ENCODE peak calls at places on chromosomes 13 and 19, in five cellular contexts. C is A549, N is HepG2, M is K562, I is H1. B is an unnamed sample.

GRCh38 chr13:26600345-26600761 is 42.9 kb downstream of the WASF3 start:
- DNase-seq in I (no peak), C (no peak), M (no peak), N (no peak), B (no peak)

GRCh38 chr13:23678768-23679167 is 108.6 kb downstream of the TNFRSF19 start:
- DNase-seq in M (no peak), N (peak), I (no peak), C (no peak), B (no peak)

GRCh38 chr19:1373534-1374249 is 10.0 kb upstream of the NDUFS7 start:
- DNase-seq in C (no peak), N (peak), M (no peak), I (no peak), B (no peak)

GRCh38 chr13:42753697-42754096 is 27.7 kb upstream of the FAM216B start:
- DNase-seq in C (no peak), N (no peak), M (no peak), I (no peak), B (no peak)

GRCh38 chr13:27562457-27562856 is 57.9 kb downstream of the LNX2 start:
- DNase-seq in M (no peak), N (no peak), C (no peak), I (no peak), B (no peak)

GRCh38 chr13:48251616-48252081 is 18.6 kb downstream of the ITM2B start:
- DNase-seq in M (no peak), I (no peak), C (no peak), N (no peak), B (no peak)

GRCh38 chr13:95641961-95642621 is 2.4 kb downstream of the DZIP1 start:
- DNase-seq in I (peak), M (no peak), N (peak), C (no peak), B (peak)

GRCh38 chr13:67230243-67230773 is at the start of gene PCDH9:
- DNase-seq in N (peak), M (peak), C (peak), I (peak), B (peak)

GRCh38 chr13:29369060-29369743 is 226.3 kb downstream of the SLC7A1 start:
- DNase-seq in N (peak), I (no peak), C (no peak), M (no peak), B (no peak)

GRCh38 chr19:23560051-23560450 is 127.0 kb downstream of the ZNF675 start:
- DNase-seq in N (no peak), I (no peak), M (no peak), C (no peak), B (no peak)

GRCh38 chr19:46753420-46754155 is 7.3 kb upstream of the STRN4 start:
- DNase-seq in N (peak), I (peak), M (peak), C (peak), B (peak)

GRCh38 chr13:84126671-84127171 is 244.4 kb upstream of the SLITRK1 start:
- DNase-seq in N (no peak), I (no peak), M (no peak), C (no peak), B (no peak)

GRCh38 chr19:18725755-18726416 is 42.4 kb downstream of the CRTC1 start:
- DNase-seq in C (no peak), M (no peak), N (no peak), I (no peak), B (no peak)

GRCh38 chr19:45638930-45639729 is at the start of gene EML2:
- DNase-seq in M (peak), C (peak), I (peak), N (peak), B (peak)

GRCh38 chr13:44331912-44332840 is 41.4 kb upstream of the SERP2 start:
- DNase-seq in I (no peak), M (peak), C (no peak), N (no peak), B (no peak)

GRCh38 chr13:100602472-100603142 is 14.0 kb upstream of the GGACT start:
- DNase-seq in M (no peak), N (no peak), C (no peak), I (no peak), B (no peak)

GRCh38 chr13:98451676-98452105 is 125.2 kb downstream of the STK24 start:
- DNase-seq in M (no peak), I (no peak), C (no peak), N (no peak), B (no peak)

GRCh38 chr13:30438286-30438685 is 16.0 kb downstream of the UBE2L5 start:
- DNase-seq in I (peak), C (no peak), M (no peak), N (no peak), B (no peak)

GRCh38 chr19:1906985-1907562 is 1.9 kb downstream of the ADAT3 start:
- DNase-seq in N (no peak), I (no peak), M (no peak), C (no peak), B (no peak)

GRCh38 chr13:43569688-43570087 is 217.1 kb downstream of the ENOX1 start:
- DNase-seq in N (no peak), M (no peak), I (no peak), C (no peak), B (no peak)

GRCh38 chr19:17211547-17212446 is 3.4 kb upstream of the USE1 start:
- DNase-seq in C (no peak), I (no peak), N (no peak), M (no peak), B (no peak)

GRCh38 chr13:54185785-54186184 is 1157.2 kb downstream of the OLFM4 start:
- DNase-seq in I (peak), N (no peak), C (no peak), M (no peak), B (peak)

GRCh38 chr13:97810152-97810551 is 143.3 kb upstream of the IPO5 start:
- DNase-seq in C (no peak), M (no peak), N (peak), I (no peak), B (no peak)

GRCh38 chr19:29529646-29530548 is 4.1 kb downstream of the VSTM2B start:
- DNase-seq in I (peak), C (no peak), M (no peak), N (no peak), B (peak)

GRCh38 chr13:104750377-104750776 is 1684.2 kb upstream of the SLC10A2 start:
- DNase-seq in N (no peak), I (no peak), C (no peak), M (no peak), B (no peak)
- TF ChIP-seq USF2 in N (no peak), I (no peak), C (no peak), M (no peak), B (no peak)

GRCh38 chr13:39777527-39778061 is 122.1 kb downstream of the COG6 start:
- DNase-seq in I (no peak), C (peak), N (no peak), M (no peak), B (no peak)
- TF ChIP-seq CTCF in I (peak), C (no peak), N (no peak), M (no peak), B (no peak)

DNA sequence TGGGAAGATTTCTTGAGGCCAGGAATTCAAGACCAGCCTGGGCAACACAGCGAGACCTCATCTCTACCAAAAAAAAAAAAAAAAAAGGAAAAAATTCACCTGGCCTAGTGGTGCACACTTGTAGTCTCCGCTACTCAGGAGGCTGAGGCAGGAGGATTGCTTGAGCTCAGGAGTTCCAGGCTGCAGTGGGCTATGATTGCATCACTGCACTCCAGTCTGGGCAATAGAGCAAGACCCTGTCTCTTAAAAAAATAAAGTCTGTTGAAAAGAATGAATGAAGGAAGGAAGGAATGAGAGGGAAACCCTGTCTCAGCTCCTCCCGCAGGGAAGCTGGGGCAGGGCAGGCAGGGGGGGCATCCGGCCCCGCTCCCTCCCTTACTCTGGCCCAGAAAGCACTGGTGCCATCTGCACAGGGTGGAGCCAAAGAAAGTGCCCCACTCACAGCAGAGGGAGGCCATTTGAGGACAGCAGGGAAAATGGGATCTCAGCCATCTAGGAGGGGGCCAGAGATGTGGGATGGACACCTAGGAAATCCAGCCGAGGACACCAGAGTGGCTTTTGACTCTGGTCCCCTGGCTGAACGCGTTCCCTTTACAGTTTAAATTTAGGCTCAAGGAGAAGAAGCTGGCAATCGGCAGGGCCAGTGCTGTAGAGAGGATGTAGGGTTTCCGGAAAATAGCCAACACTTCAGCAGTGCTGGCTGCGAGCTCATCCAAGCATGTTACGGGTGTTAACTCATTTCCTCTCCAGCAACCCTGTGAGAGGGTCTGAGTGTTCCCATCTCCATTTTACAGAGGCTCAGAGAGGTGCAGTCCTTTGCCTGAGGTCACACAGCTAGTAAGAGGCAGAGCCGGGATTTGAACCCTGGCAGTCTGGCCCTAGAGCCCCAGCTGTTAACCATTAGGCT is 3.6 kb upstream of the HPN start:
- DNase-seq in M (no peak), C (no peak), I (no peak), N (no peak), B (no peak)
- TF ChIP-seq JUN in M (no peak), C (no peak), I (no peak), N (no peak), B (no peak)

DNA sequence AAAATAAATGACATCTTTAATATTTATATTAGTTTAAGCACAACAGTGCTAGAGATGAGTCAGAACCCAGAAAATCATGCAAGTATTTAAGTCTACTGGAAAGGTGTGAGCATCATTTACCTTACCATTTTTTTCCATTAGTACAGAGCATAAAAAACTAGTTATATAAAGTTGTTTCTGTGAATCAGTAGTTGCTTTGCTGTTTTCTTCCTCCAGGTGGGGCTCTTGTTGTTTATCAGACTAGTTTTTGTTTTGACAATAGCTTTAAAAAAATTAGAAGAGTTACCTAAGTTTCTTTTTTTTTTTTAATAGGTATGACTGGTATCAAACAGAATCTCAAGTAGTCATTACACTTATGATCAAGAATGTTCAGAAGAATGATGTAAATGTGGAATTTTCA is 12.7 kb downstream of the SUGT1 start:
- DNase-seq in I (no peak), M (no peak), N (peak), C (peak), B (no peak)
- TF ChIP-seq USF2 in I (no peak), M (no peak), N (no peak), C (no peak), B (no peak)

GRCh38 chr19:4454952-4455738 is 2.4 kb downstream of the UBXN6 start:
- DNase-seq in I (no peak), C (no peak), N (no peak), M (peak), B (no peak)

GRCh38 chr19:4456566-4456842 is 1.1 kb downstream of the UBXN6 start:
- DNase-seq in I (no peak), C (no peak), M (no peak), N (no peak), B (no peak)

GRCh38 chr19:4456843-4457653 is 546 bp downstream of the UBXN6 start:
- DNase-seq in C (peak), N (no peak), I (peak), M (peak), B (peak)

GRCh38 chr19:4454621-4454951 is 3.0 kb downstream of the UBXN6 start:
- DNase-seq in M (no peak), N (no peak), I (no peak), C (no peak), B (no peak)

GRCh38 chr19:4455742-4456565 is 1.6 kb downstream of the UBXN6 start:
- DNase-seq in I (no peak), M (peak), N (peak), C (no peak), B (no peak)
- TF ChIP-seq CTCF in I (no peak), M (no peak), N (peak), C (no peak), B (no peak)